ENCODE peak calls at places on chromosomes 13 and 19, in seven cellular contexts. M, J, X, F, E, V and B are unnamed samples.

GRCh38 chr13:107901996-107902562 is 313.3 kb downstream of the LIG4 start:
- DNase-seq in V (no peak), F (no peak), M (no peak), J (no peak), E (no peak), X (no peak), B (no peak)

GRCh38 chr19:46762245-46762890 is 16.1 kb upstream of the STRN4 start:
- DNase-seq in F (no peak), V (no peak), M (no peak), J (no peak), X (no peak), E (no peak), B (no peak)

GRCh38 chr13:41973247-41973741 is 12.4 kb upstream of the VWA8 start:
- DNase-seq in J (no peak), M (no peak), V (no peak), E (no peak), X (peak; percentile 33), F (no peak), B (no peak)

GRCh38 chr13:35600137-35600536 is 123.6 kb upstream of the MAB21L1 start:
- DNase-seq in E (no peak), J (no peak), F (no peak), V (no peak), X (no peak), M (no peak), B (no peak)

GRCh38 chr13:33751151-33751550 is 66.8 kb upstream of the RFC3 start:
- DNase-seq in J (no peak), F (peak; percentile 50), V (no peak), M (no peak), X (no peak), E (no peak), B (no peak)

GRCh38 chr19:27774827-27775226 is 1438.1 kb downstream of the UQCRFS1 start:
- DNase-seq in E (no peak), M (peak; percentile 5), X (no peak), V (no peak), F (no peak), J (no peak), B (no peak)

GRCh38 chr19:40610396-40611064 is 9.4 kb downstream of the LTBP4 start:
- DNase-seq in E (peak; percentile 73), F (no peak), V (no peak), J (peak; percentile 72), X (peak; percentile 76), M (no peak), B (peak; percentile 45)

GRCh38 chr13:76854209-76854608 is 32.0 kb downstream of the KCTD12 start:
- DNase-seq in F (no peak), X (no peak), M (no peak), V (no peak), J (no peak), E (no peak), B (no peak)

GRCh38 chr19:8145969-8146368 is 3.4 kb downstream of the FBN3 start:
- DNase-seq in X (no peak), J (no peak), V (no peak), E (no peak), F (no peak), M (peak; percentile 56), B (no peak)

GRCh38 chr13:50415428-50415827 is 400.2 kb downstream of the KCNRG start:
- DNase-seq in X (no peak), V (no peak), E (no peak), F (no peak), M (no peak), J (no peak), B (no peak)

GRCh38 chr13:95556981-95557380 is 4.5 kb downstream of the CLDN10 start:
- DNase-seq in J (no peak), M (no peak), V (no peak), X (no peak), E (no peak), F (no peak), B (no peak)

GRCh38 chr19:51347209-51347928 is 5.4 kb upstream of the VSIG10L start:
- DNase-seq in M (no peak), X (no peak), V (no peak), F (no peak), E (no peak), J (no peak), B (no peak)

GRCh38 chr13:95391785-95392184 is 90.5 kb upstream of the ABCC4 start:
- DNase-seq in V (no peak), J (no peak), E (no peak), M (no peak), F (no peak), X (no peak), B (no peak)

GRCh38 chr19:7744199-7744786 is 3.0 kb downstream of the CD209 start:
- DNase-seq in V (no peak), J (no peak), M (no peak), X (no peak), E (no peak), F (no peak), B (no peak)

GRCh38 chr13:71148391-71148790 is 718.6 kb downstream of the DACH1 start:
- DNase-seq in V (no peak), J (no peak), F (no peak), X (no peak), E (no peak), M (no peak), B (no peak)

GRCh38 chr19:7612282-7613274 is 16.8 kb downstream of the XAB2 start:
- DNase-seq in J (no peak), M (no peak), E (no peak), V (no peak), F (no peak), X (no peak), B (no peak)

GRCh38 chr19:5128932-5129389 is 160.0 kb downstream of the KDM4B start:
- DNase-seq in X (no peak), E (no peak), J (no peak), V (no peak), F (peak; percentile 16), M (no peak), B (no peak)

GRCh38 chr19:1882089-1882785 is 3.1 kb downstream of the ABHD17A start:
- DNase-seq in E (peak; percentile 51), M (no peak), X (no peak), V (no peak), J (no peak), F (no peak), B (peak; percentile 82)

GRCh38 chr19:49554701-49555181 is 25.6 kb downstream of the NOSIP start:
- DNase-seq in E (peak; percentile 44), F (no peak), J (peak; percentile 26), X (peak; percentile 51), V (no peak), M (no peak), B (peak; percentile 77)

GRCh38 chr19:21317821-21318220 is 11.4 kb downstream of the ZNF708 start:
- DNase-seq in X (no peak), M (no peak), F (no peak), E (no peak), J (no peak), V (no peak), B (no peak)

GRCh38 chr19:5950744-5951143 is 27.2 kb downstream of the RANBP3 start:
- DNase-seq in F (no peak), M (no peak), E (no peak), V (no peak), X (no peak), J (no peak), B (no peak)

GRCh38 chr19:43224855-43225253 is 19.4 kb upstream of the PSG4 start:
- DNase-seq in F (no peak), X (no peak), M (no peak), E (no peak), V (no peak), J (no peak), B (no peak)

DNA sequence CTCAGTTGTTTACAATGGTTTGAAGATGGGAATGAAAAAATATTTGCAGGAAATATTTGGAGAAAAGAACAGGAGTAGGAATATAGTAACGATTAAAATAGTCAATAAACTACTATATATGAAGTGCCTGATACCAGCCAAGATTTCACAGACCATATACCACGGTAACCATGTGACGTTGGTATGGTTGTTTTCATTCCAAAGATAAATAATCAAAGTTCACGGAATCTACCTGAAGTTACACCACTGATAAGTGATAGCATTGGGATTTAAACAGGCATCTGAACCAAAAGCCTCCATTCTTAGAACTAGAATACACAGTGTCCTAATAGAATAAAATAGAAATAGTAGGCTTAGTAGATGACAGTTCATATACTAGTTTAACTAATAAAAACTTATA is 123.5 kb downstream of the RBM26 start:
- DNase-seq in E (no peak), M (no peak), X (no peak), J (no peak), V (no peak), F (no peak), B (no peak)
- H3K27me3 ChIP-seq in E (no peaks in the 10 kb centered on the region), M (no peaks in the 10 kb centered on the region), X (no peaks in the 10 kb centered on the region), J (no peaks in the 10 kb centered on the region), V (no peaks in the 10 kb centered on the region), F (no peaks in the 10 kb centered on the region), B (no peaks in the 10 kb centered on the region)

DNA sequence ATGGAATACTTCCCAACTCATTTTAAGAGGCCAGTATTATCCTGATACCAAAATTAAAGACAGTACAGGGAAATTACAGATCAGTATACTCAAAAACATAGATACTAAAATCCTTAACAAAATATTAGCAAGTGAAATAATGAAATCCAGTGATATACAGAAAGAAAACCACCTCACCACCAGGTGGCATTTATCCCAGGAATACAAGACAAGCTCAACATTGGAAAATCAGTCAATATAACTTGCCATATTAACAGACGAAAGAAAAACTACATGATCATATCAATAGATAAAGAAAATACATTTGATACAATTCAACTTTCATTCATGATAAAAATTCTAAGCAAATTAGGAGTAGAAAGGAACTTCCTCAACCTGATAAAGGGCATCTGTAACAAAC is 6.7 kb upstream of the GNA15 start:
- DNase-seq in M (peak; percentile 62), X (no peak), E (no peak), V (no peak), F (peak; percentile 79), J (no peak), B (no peak)
- TF ChIP-seq CTCF in M (peak; percentile 69), X (peak; percentile 50), E (peak; percentile 52), V (peak; percentile 44), F (peak; percentile 55), J (peak; percentile 41), B (peak; percentile 41)

DNA sequence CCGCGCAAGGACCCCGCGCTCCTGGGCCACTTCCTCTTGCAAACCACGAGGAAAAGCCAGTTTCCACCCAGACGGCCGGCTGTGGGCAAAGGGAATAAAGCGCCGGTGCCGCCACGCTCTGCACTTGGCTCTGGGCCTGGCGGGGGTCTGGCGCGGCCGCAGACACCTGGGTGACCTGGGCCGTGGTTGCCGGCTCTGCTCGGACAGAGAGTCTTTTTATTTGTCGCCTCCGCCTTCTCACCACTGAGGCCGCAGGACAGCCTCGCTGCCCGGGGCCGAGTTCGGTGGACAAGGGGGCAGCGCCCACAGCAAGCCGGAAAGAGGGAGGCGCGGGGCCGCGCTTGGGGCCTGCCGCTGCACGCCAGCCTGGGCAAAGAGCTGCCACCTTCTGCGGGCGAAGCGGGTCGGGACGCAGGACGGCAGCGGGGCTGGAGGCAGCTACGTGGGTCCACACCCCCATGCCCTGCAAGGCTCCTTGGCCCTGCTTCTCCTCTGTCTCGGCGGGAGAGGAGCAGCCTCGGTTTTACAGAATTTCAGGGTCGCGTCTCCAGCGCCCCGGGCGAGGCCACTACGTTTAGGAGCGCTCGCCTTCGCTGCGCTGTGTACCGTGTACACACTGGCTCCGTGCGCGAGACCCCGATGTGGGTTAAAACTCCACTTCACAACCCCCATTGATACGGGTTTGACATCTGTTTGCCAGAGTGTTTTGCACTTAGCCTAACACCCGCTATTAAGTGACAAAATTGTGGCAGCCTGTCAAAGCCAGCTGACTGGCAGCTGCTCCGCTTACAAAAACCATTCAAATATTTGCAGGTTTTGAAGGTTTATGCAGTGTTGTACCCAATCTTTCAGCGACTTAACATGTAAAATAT is 13.0 kb upstream of the SOX1 start:
- DNase-seq in X (no peak), E (no peak), J (no peak), F (no peak), V (no peak), M (no peak), B (no peak)
- H3K27me3 ChIP-seq in X (peaks cover 100% of the 10 kb centered on the region), E (peaks cover 100% of the 10 kb centered on the region), J (peaks cover 100% of the 10 kb centered on the region), F (peaks cover 38% of the 10 kb centered on the region), V (peaks cover 52% of the 10 kb centered on the region), M (peaks cover 8% of the 10 kb centered on the region), B (peaks cover 31% of the 10 kb centered on the region)

GRCh38 chr19:16200038-16200775 is 2.5 kb downstream of the AP1M1 start:
- DNase-seq in J (peak; percentile 57), F (peak; percentile 31), E (no peak), X (no peak), M (no peak), V (no peak), B (no peak)
- TF ChIP-seq CTCF in J (no peak), F (peak; percentile 2), E (no peak), X (no peak), M (peak; percentile 22), V (no peak), B (no peak)